ENCODE peak calls at places on chromosome 10, in seven cellular contexts. One of them, this sample, is unnamed.

GRCh38 chr10:11781114-11781513 is 38.9 kb downstream of the ECHDC3 start:
- DNase-seq in spleen: no peak
- DNase-seq in lower leg skin: no peak
- DNase-seq in esophagus muscularis mucosa: no peak
- DNase-seq in uterus: no peak
- DNase-seq in stomach: no peak
- DNase-seq in HCT116: no peak
- DNase-seq in this sample: no peak

GRCh38 chr10:31782701-31783100 is 145.9 kb downstream of the ARHGAP12 start:
- DNase-seq in spleen: no peak
- DNase-seq in stomach: no peak
- DNase-seq in uterus: no peak
- DNase-seq in lower leg skin: no peak
- DNase-seq in esophagus muscularis mucosa: no peak
- DNase-seq in HCT116: no peak
- DNase-seq in this sample: no peak

GRCh38 chr10:122149607-122150505 is 121.2 kb upstream of the BTBD16 start:
- DNase-seq in stomach: no peak
- DNase-seq in uterus: peak; percentile 72
- DNase-seq in lower leg skin: no peak
- DNase-seq in spleen: peak; percentile 69
- DNase-seq in esophagus muscularis mucosa: no peak
- DNase-seq in HCT116: no peak
- DNase-seq in this sample: no peak

GRCh38 chr10:74987339-74988054 is 124.0 kb upstream of the SAMD8 start:
- DNase-seq in uterus: no peak
- DNase-seq in spleen: no peak
- DNase-seq in stomach: no peak
- DNase-seq in lower leg skin: no peak
- DNase-seq in esophagus muscularis mucosa: no peak
- DNase-seq in HCT116: no peak
- DNase-seq in this sample: no peak

GRCh38 chr10:88913157-88913556 is 33.1 kb downstream of the STAMBPL1 start:
- DNase-seq in uterus: no peak
- DNase-seq in esophagus muscularis mucosa: no peak
- DNase-seq in stomach: no peak
- DNase-seq in HCT116: no peak
- DNase-seq in lower leg skin: no peak
- DNase-seq in spleen: no peak
- DNase-seq in this sample: no peak

GRCh38 chr10:43644252-43644651 is 4.4 kb downstream of the ZNF32 start:
- DNase-seq in stomach: no peak
- DNase-seq in uterus: no peak
- DNase-seq in esophagus muscularis mucosa: no peak
- DNase-seq in spleen: no peak
- DNase-seq in lower leg skin: no peak
- DNase-seq in HCT116: no peak
- DNase-seq in this sample: no peak

GRCh38 chr10:4474829-4475228 is 351.2 kb upstream of the AKR1E2 start:
- DNase-seq in uterus: no peak
- DNase-seq in lower leg skin: no peak
- DNase-seq in HCT116: no peak
- DNase-seq in stomach: no peak
- DNase-seq in spleen: no peak
- DNase-seq in esophagus muscularis mucosa: no peak
- DNase-seq in this sample: no peak

GRCh38 chr10:124491105-124491504 is 29.5 kb downstream of the LHPP start:
- DNase-seq in lower leg skin: no peak
- DNase-seq in HCT116: no peak
- DNase-seq in uterus: no peak
- DNase-seq in spleen: peak; percentile 36
- DNase-seq in stomach: no peak
- DNase-seq in esophagus muscularis mucosa: no peak
- DNase-seq in this sample: no peak

GRCh38 chr10:13690281-13690825 is 103.6 kb downstream of the PRPF18 start:
- DNase-seq in stomach: no peak
- DNase-seq in uterus: no peak
- DNase-seq in lower leg skin: no peak
- DNase-seq in esophagus muscularis mucosa: no peak
- DNase-seq in spleen: peak; percentile 31
- DNase-seq in HCT116: no peak
- DNase-seq in this sample: no peak

GRCh38 chr10:82221750-82222149 is 346.8 kb downstream of the NRG3 start:
- DNase-seq in stomach: no peak
- DNase-seq in HCT116: no peak
- DNase-seq in esophagus muscularis mucosa: no peak
- DNase-seq in lower leg skin: no peak
- DNase-seq in uterus: no peak
- DNase-seq in spleen: no peak
- DNase-seq in this sample: no peak

GRCh38 chr10:102436312-102436711 is 3.9 kb upstream of the CUEDC2 start:
- DNase-seq in spleen: no peak
- DNase-seq in esophagus muscularis mucosa: no peak
- DNase-seq in HCT116: no peak
- DNase-seq in lower leg skin: no peak
- DNase-seq in stomach: no peak
- DNase-seq in uterus: no peak
- DNase-seq in this sample: no peak

GRCh38 chr10:19638873-19639233 is 177.4 kb upstream of the PLXDC2 start:
- DNase-seq in stomach: no peak
- DNase-seq in uterus: no peak
- DNase-seq in HCT116: no peak
- DNase-seq in esophagus muscularis mucosa: no peak
- DNase-seq in lower leg skin: no peak
- DNase-seq in spleen: no peak
- DNase-seq in this sample: no peak

GRCh38 chr10:124453965-124454610 is 4.3 kb upstream of the NKX1-2 start:
- DNase-seq in uterus: no peak
- DNase-seq in spleen: no peak
- DNase-seq in stomach: no peak
- DNase-seq in HCT116: no peak
- DNase-seq in esophagus muscularis mucosa: no peak
- DNase-seq in lower leg skin: no peak
- DNase-seq in this sample: peak; percentile 93

GRCh38 chr10:43702213-43702935 is 53.7 kb upstream of the ZNF32 start:
- DNase-seq in stomach: no peak
- DNase-seq in esophagus muscularis mucosa: no peak
- DNase-seq in HCT116: no peak
- DNase-seq in spleen: peak; percentile 74
- DNase-seq in lower leg skin: no peak
- DNase-seq in uterus: no peak
- DNase-seq in this sample: no peak

DNA sequence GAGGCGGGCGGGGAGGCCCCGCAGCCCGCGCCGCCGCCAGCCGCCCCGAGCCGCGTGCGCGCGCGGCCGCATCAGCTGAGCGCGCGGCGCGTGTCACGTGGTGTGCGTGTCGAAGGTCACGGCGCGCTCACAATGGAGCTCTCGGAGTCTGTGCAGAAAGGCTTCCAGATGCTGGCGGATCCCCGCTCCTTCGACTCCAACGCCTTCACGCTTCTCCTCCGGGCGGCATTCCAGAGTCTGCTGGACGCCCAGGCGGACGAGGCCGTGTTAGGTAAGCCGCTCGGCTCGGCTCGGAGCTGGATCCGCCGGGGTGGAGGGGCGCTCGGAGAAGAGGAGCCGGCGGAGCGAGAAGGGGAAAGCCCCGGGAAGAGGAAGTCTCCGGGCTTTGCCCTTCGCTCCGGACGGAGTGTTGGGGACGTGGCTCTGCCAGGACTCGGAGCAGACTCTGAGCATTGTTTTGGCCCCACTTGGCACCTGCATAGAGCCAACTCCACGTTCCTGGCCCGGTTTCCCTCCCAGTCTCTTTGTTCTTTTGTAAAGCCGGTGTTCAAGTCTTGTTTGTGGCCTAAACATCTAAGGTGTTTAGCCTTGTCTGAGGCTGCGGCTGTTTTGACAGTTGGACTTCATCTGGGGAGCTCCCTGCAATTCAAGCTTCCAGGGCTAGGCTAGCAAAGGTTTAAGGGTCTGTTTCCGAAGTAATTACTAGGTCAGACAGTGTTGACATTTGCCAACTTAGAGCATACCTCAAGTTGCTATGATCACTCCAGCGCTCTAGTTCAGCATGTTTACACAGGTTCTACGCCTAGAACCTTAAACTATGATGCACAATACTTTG is at the start of gene COMMD3:
- DNase-seq in spleen: peak; percentile 96
- DNase-seq in stomach: peak; percentile 87
- DNase-seq in uterus: peak; percentile 87
- DNase-seq in HCT116: no peak
- DNase-seq in esophagus muscularis mucosa: peak; percentile 97
- DNase-seq in lower leg skin: peak; percentile 86
- DNase-seq in this sample: peak; percentile 90
- TF ChIP-seq POLR2A in spleen: peak; percentile 39
- TF ChIP-seq POLR2A in stomach: no peak
- TF ChIP-seq POLR2A in uterus: peak; percentile 72
- TF ChIP-seq POLR2A in HCT116: peak; percentile 82
- TF ChIP-seq POLR2A in esophagus muscularis mucosa: peak; percentile 7
- TF ChIP-seq POLR2A in lower leg skin: no peak
- TF ChIP-seq POLR2A in this sample: peak; percentile 90

GRCh38 chr10:44747593-44748172 is 163.5 kb upstream of the TMEM72 start:
- DNase-seq in spleen: no peak
- DNase-seq in uterus: no peak
- DNase-seq in esophagus muscularis mucosa: no peak
- DNase-seq in stomach: no peak
- DNase-seq in HCT116: no peak
- DNase-seq in lower leg skin: no peak
- DNase-seq in this sample: no peak
- TF ChIP-seq POLR2A in spleen: no peak
- TF ChIP-seq POLR2A in uterus: no peak
- TF ChIP-seq POLR2A in esophagus muscularis mucosa: no peak
- TF ChIP-seq POLR2A in stomach: no peak
- TF ChIP-seq POLR2A in HCT116: no peak
- TF ChIP-seq POLR2A in lower leg skin: no peak
- TF ChIP-seq POLR2A in this sample: no peak

GRCh38 chr10:29737209-29737565 is 102.4 kb upstream of the SVIL start:
- DNase-seq in stomach: no peak
- DNase-seq in spleen: no peak
- DNase-seq in esophagus muscularis mucosa: no peak
- DNase-seq in HCT116: no peak
- DNase-seq in lower leg skin: no peak
- DNase-seq in uterus: no peak
- DNase-seq in this sample: no peak

GRCh38 chr10:29734980-29735627 is 100.3 kb upstream of the SVIL start:
- DNase-seq in HCT116: no peak
- DNase-seq in esophagus muscularis mucosa: no peak
- DNase-seq in spleen: peak; percentile 94
- DNase-seq in uterus: peak; percentile 58
- DNase-seq in stomach: peak; percentile 61
- DNase-seq in lower leg skin: peak; percentile 63
- DNase-seq in this sample: no peak

GRCh38 chr10:29734640-29734979 is 99.8 kb upstream of the SVIL start:
- DNase-seq in uterus: no peak
- DNase-seq in HCT116: no peak
- DNase-seq in lower leg skin: no peak
- DNase-seq in spleen: no peak
- DNase-seq in stomach: no peak
- DNase-seq in esophagus muscularis mucosa: no peak
- DNase-seq in this sample: no peak

GRCh38 chr10:29735628-29736324 is 101.0 kb upstream of the SVIL start:
- DNase-seq in esophagus muscularis mucosa: peak; percentile 97
- DNase-seq in HCT116: peak; percentile 80
- DNase-seq in uterus: peak; percentile 92
- DNase-seq in lower leg skin: peak; percentile 80
- DNase-seq in spleen: peak; percentile 97
- DNase-seq in stomach: peak; percentile 86
- DNase-seq in this sample: peak; percentile 59

DNA sequence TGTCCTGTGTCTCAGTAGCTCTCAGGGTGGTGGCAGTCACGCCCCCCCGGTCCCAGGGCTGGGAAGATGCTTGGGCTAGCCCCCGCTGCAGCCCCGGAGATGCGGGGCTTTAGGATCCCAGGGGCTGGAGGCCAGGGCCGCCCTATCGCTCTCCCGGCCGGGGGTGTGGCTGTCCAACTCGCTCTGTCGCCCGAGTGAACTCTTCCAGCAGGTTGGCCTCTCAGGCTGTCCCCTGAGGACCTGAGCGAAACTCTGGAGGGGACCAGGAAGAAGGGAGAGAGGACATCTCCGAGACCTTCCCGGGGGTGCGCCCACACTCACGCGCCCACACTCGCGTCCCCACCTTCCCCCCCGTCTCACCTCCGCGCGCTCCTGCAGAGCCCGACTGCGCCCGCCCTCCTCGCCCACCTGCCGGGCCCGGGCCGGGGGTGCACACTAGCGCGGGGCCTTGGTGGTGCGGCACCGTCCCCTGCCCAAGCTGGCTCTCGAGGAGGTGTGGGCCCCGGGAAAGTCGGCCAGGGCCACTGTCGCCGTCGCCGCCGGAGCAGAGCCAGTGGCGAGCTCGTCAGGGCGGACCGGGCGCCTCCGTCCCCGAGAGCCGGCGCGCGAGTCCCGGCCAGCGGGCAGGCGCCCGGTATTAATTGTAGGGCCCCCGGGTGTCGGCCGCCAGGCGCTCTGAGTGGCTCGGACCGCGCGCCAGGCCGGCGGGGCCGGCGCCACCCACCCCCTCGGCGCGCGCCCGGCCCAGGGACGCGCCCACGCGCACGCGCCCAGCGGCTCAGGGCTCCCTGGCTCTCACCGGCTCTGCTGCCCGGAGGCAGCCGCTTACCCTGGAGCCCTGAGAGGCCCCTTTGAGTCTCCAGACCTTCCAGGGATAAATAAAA is 101.8 kb upstream of the SVIL start:
- DNase-seq in esophagus muscularis mucosa: no peak
- DNase-seq in spleen: peak; percentile 88
- DNase-seq in HCT116: no peak
- DNase-seq in uterus: peak; percentile 76
- DNase-seq in stomach: peak; percentile 67
- DNase-seq in lower leg skin: peak; percentile 31
- DNase-seq in this sample: no peak
- TF ChIP-seq POLR2A in esophagus muscularis mucosa: peak; percentile 76
- TF ChIP-seq POLR2A in spleen: no peak
- TF ChIP-seq POLR2A in HCT116: no peak
- TF ChIP-seq POLR2A in uterus: peak; percentile 69
- TF ChIP-seq POLR2A in stomach: no peak
- TF ChIP-seq POLR2A in lower leg skin: no peak
- TF ChIP-seq POLR2A in this sample: no peak

DNA sequence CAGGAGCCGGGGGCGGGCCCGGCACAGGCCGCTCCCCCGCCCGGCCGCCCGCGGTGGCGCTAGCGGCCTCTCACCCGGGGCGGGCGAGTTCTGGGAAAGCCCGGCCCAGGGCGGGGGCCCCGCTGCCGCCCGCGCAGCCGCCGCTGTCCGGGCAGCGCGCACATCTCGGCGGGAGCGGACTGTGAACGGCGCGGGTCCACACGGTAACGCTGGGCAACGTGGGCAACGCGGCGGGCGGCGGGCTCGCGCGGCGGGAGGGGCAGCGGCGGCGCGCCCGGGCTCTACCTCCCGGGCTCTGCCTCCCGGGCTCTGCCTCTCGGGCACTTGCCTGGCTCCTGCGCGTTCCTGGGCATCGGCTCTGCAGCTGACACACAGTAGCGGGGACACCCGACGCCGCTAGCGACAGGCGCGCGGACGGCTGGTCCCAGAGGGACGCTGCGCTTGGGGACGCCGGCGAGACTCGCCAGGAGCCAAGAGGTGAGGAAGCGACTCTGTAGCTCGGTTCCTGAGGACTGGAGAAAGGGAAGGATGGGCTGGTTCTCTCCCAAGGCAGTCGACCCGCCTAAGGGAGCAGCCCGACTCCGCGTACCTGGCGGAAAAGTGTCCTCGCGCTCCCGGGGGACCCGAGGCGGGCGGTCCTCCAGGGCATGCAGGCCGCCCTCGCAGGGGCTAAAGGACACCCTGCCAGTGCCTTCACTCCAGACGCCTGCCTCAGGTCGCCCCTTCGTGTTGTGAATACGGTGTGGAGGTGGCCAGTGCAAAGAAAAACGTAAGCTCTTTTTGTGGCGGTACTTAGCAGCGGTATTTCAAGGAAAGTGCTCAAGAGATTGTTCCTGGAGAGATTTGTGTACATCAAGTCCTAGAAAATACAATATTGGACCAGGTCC is at the start of gene PLCE1:
- DNase-seq in esophagus muscularis mucosa: no peak
- DNase-seq in HCT116: no peak
- DNase-seq in lower leg skin: no peak
- DNase-seq in spleen: peak; percentile 77
- DNase-seq in stomach: peak; percentile 70
- DNase-seq in uterus: peak; percentile 40
- DNase-seq in this sample: peak; percentile 58
- TF ChIP-seq POLR2A in esophagus muscularis mucosa: no peak
- TF ChIP-seq POLR2A in HCT116: no peak
- TF ChIP-seq POLR2A in lower leg skin: no peak
- TF ChIP-seq POLR2A in spleen: no peak
- TF ChIP-seq POLR2A in stomach: no peak
- TF ChIP-seq POLR2A in uterus: no peak
- TF ChIP-seq POLR2A in this sample: no peak